ENCODE peak calls at places on chromosomes 16 and 17, in eight cellular contexts. One of them, this sample, is unnamed.

GRCh38 chr16:8511464-8511863 is 78.8 kb downstream of the TMEM114 start:
- DNase-seq in DND-41: no peak
- DNase-seq in cardiac muscle cell: no peak
- DNase-seq in GM23338: no peak
- DNase-seq in heart right ventricle: no peak
- DNase-seq in uterus: no peak
- DNase-seq in ascending aorta: no peak
- DNase-seq in colonic mucosa: no peak
- DNase-seq in this sample: no peak

GRCh38 chr17:13539421-13539820 is 62.3 kb downstream of the HS3ST3A1 start:
- DNase-seq in DND-41: no peak
- DNase-seq in cardiac muscle cell: no peak
- DNase-seq in GM23338: no peak
- DNase-seq in heart right ventricle: no peak
- DNase-seq in uterus: no peak
- DNase-seq in ascending aorta: no peak
- DNase-seq in colonic mucosa: no peak
- DNase-seq in this sample: no peak

GRCh38 chr16:30663820-30664528 is 5.7 kb downstream of the FBRS start:
- DNase-seq in DND-41: no peak
- DNase-seq in cardiac muscle cell: no peak
- DNase-seq in GM23338: no peak
- DNase-seq in heart right ventricle: no peak
- DNase-seq in uterus: no peak
- DNase-seq in ascending aorta: no peak
- DNase-seq in colonic mucosa: no peak
- DNase-seq in this sample: no peak

GRCh38 chr16:4529085-4530060 is 9.2 kb downstream of the CDIP1 start:
- DNase-seq in DND-41: no peak
- DNase-seq in cardiac muscle cell: peak
- DNase-seq in GM23338: peak
- DNase-seq in heart right ventricle: no peak
- DNase-seq in uterus: no peak
- DNase-seq in ascending aorta: no peak
- DNase-seq in colonic mucosa: no peak
- DNase-seq in this sample: no peak

GRCh38 chr17:79794659-79795511 is 2.0 kb downstream of the CBX8 start:
- DNase-seq in DND-41: no peak
- DNase-seq in cardiac muscle cell: no peak
- DNase-seq in GM23338: peak
- DNase-seq in heart right ventricle: no peak
- DNase-seq in uterus: no peak
- DNase-seq in ascending aorta: no peak
- DNase-seq in colonic mucosa: no peak
- DNase-seq in this sample: no peak

GRCh38 chr16:27444015-27444414 is 42.0 kb downstream of the IL21R start:
- DNase-seq in DND-41: no peak
- DNase-seq in cardiac muscle cell: peak
- DNase-seq in GM23338: no peak
- DNase-seq in heart right ventricle: no peak
- DNase-seq in uterus: no peak
- DNase-seq in ascending aorta: no peak
- DNase-seq in colonic mucosa: no peak
- DNase-seq in this sample: peak

GRCh38 chr17:10177921-10178788 is 20.3 kb downstream of the GAS7 start:
- DNase-seq in DND-41: no peak
- DNase-seq in cardiac muscle cell: peak
- DNase-seq in GM23338: peak
- DNase-seq in heart right ventricle: no peak
- DNase-seq in uterus: no peak
- DNase-seq in ascending aorta: no peak
- DNase-seq in colonic mucosa: no peak
- DNase-seq in this sample: no peak

GRCh38 chr17:81339502-81340296 is 44.6 kb upstream of the SLC38A10 start:
- DNase-seq in DND-41: no peak
- DNase-seq in cardiac muscle cell: no peak
- DNase-seq in GM23338: no peak
- DNase-seq in heart right ventricle: no peak
- DNase-seq in uterus: no peak
- DNase-seq in ascending aorta: no peak
- DNase-seq in colonic mucosa: peak
- DNase-seq in this sample: no peak

GRCh38 chr16:13289515-13289914 is 388.1 kb downstream of the SHISA9 start:
- DNase-seq in DND-41: no peak
- DNase-seq in cardiac muscle cell: no peak
- DNase-seq in GM23338: no peak
- DNase-seq in heart right ventricle: no peak
- DNase-seq in uterus: no peak
- DNase-seq in ascending aorta: no peak
- DNase-seq in colonic mucosa: no peak
- DNase-seq in this sample: no peak

GRCh38 chr16:62079236-62079635 is 43.0 kb upstream of the CDH8 start:
- DNase-seq in DND-41: no peak
- DNase-seq in cardiac muscle cell: no peak
- DNase-seq in GM23338: no peak
- DNase-seq in heart right ventricle: no peak
- DNase-seq in uterus: no peak
- DNase-seq in ascending aorta: no peak
- DNase-seq in colonic mucosa: no peak
- DNase-seq in this sample: no peak

GRCh38 chr16:62077998-62078397 is 41.8 kb upstream of the CDH8 start:
- DNase-seq in DND-41: no peak
- DNase-seq in cardiac muscle cell: no peak
- DNase-seq in GM23338: peak
- DNase-seq in heart right ventricle: no peak
- DNase-seq in uterus: no peak
- DNase-seq in ascending aorta: no peak
- DNase-seq in colonic mucosa: no peak
- DNase-seq in this sample: no peak
- TF ChIP-seq CTCF in DND-41: peak
- TF ChIP-seq CTCF in cardiac muscle cell: no peak
- TF ChIP-seq CTCF in GM23338: peak
- TF ChIP-seq CTCF in heart right ventricle: no peak
- TF ChIP-seq CTCF in uterus: no peak
- TF ChIP-seq CTCF in ascending aorta: no peak
- TF ChIP-seq CTCF in colonic mucosa: no peak
- TF ChIP-seq CTCF in this sample: no peak

GRCh38 chr16:81444448-81445121 is at the start of gene CMIP:
- DNase-seq in DND-41: peak
- DNase-seq in cardiac muscle cell: peak
- DNase-seq in GM23338: peak
- DNase-seq in heart right ventricle: peak
- DNase-seq in uterus: peak
- DNase-seq in ascending aorta: no peak
- DNase-seq in colonic mucosa: peak
- DNase-seq in this sample: peak

GRCh38 chr16:81442909-81443687 is 1.5 kb upstream of the CMIP start:
- DNase-seq in DND-41: no peak
- DNase-seq in cardiac muscle cell: peak
- DNase-seq in GM23338: no peak
- DNase-seq in heart right ventricle: no peak
- DNase-seq in uterus: no peak
- DNase-seq in ascending aorta: no peak
- DNase-seq in colonic mucosa: no peak
- DNase-seq in this sample: no peak

GRCh38 chr16:81443688-81444447 is 740 bp upstream of the CMIP start:
- DNase-seq in DND-41: no peak
- DNase-seq in cardiac muscle cell: no peak
- DNase-seq in GM23338: peak
- DNase-seq in heart right ventricle: peak
- DNase-seq in uterus: peak
- DNase-seq in ascending aorta: no peak
- DNase-seq in colonic mucosa: peak
- DNase-seq in this sample: no peak

GRCh38 chr16:81440888-81441663 is 3.5 kb upstream of the CMIP start:
- DNase-seq in DND-41: no peak
- DNase-seq in cardiac muscle cell: no peak
- DNase-seq in GM23338: no peak
- DNase-seq in heart right ventricle: no peak
- DNase-seq in uterus: no peak
- DNase-seq in ascending aorta: no peak
- DNase-seq in colonic mucosa: no peak
- DNase-seq in this sample: no peak

DNA sequence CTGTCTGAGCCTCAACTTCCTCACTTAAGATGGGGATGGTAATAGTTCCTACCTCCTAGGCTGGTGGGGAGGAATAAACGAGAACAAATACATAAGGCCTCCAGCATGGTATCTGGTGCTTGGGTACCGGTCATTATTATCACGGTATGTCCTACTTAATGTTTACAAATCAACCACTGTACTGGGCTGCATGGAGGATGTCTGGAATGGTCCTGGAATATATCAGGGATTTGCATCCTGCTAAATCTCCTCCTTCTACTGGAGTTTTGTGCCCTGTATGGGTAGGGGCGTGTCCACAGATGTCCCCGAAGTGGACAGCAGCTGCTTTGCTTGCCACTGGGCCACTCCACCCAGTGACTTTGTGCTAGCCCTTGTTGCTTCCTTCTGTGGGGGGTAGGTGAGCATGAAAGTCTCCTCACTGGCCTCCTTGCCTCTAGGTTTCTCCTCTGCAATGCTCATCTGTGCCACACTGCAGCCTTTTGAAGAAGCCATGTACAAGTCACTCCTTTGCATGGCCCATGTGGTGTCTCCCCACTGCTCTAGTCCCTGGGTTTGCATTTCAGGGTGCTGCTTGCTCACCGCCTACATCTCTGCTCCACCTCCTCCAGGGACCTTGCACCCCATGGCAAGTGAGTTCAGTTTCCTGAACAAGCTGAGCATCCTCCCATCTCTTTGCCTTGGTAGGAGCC is 2.2 kb upstream of the CMIP start:
- DNase-seq in DND-41: no peak
- DNase-seq in cardiac muscle cell: no peak
- DNase-seq in GM23338: no peak
- DNase-seq in heart right ventricle: no peak
- DNase-seq in uterus: no peak
- DNase-seq in ascending aorta: no peak
- DNase-seq in colonic mucosa: no peak
- DNase-seq in this sample: no peak
- H3K27ac ChIP-seq in DND-41: no peak
- H3K27ac ChIP-seq in cardiac muscle cell: no peak
- H3K27ac ChIP-seq in GM23338: no peak
- H3K27ac ChIP-seq in heart right ventricle: no peak
- H3K27ac ChIP-seq in uterus: no peak
- H3K27ac ChIP-seq in ascending aorta: no peak
- H3K27ac ChIP-seq in colonic mucosa: no peak
- H3K27ac ChIP-seq in this sample: no peak

GRCh38 chr16:878071-878784 is 77.7 kb upstream of the GNG13 start:
- DNase-seq in DND-41: no peak
- DNase-seq in cardiac muscle cell: no peak
- DNase-seq in GM23338: peak
- DNase-seq in heart right ventricle: no peak
- DNase-seq in uterus: no peak
- DNase-seq in ascending aorta: no peak
- DNase-seq in colonic mucosa: no peak
- DNase-seq in this sample: no peak
- H3K4me3 ChIP-seq in DND-41: no peak
- H3K4me3 ChIP-seq in cardiac muscle cell: no peak
- H3K4me3 ChIP-seq in GM23338: no peak
- H3K4me3 ChIP-seq in heart right ventricle: no peak
- H3K4me3 ChIP-seq in uterus: no peak
- H3K4me3 ChIP-seq in ascending aorta: no peak
- H3K4me3 ChIP-seq in colonic mucosa: no peak
- H3K4me3 ChIP-seq in this sample: no peak

DNA sequence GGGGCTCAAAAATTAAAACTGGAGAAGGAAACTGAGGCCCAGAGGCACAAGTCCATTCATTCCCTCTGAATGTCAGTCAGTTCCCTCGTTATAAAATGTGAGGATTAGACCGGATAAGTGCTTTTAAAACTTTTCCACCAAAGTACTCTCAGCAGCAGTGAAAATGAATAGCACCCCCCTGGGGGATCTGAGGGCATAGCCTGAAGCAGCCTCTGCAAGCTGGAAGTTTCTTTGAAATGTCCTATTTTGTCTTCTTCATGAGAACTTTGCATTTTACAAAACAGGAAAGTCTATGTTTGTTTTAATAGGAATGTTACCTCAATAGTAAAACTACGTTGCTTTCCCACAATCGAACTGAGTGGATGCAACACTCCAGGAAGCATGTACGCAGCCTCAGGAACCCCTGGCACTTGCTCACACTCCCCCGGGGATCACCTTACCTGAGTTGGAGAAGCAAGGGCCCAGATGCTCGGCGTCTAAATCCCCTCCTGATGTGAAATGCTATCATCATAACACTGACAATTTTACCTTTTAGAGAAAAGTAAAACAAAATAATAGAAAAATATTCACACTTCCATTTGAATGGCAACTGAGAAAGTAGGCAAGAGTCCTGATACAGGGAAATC is 272.9 kb downstream of the CEP112 start:
- DNase-seq in DND-41: no peak
- DNase-seq in cardiac muscle cell: peak
- DNase-seq in GM23338: peak
- DNase-seq in heart right ventricle: no peak
- DNase-seq in uterus: no peak
- DNase-seq in ascending aorta: no peak
- DNase-seq in colonic mucosa: no peak
- DNase-seq in this sample: no peak
- TF ChIP-seq CTCF in DND-41: no peak
- TF ChIP-seq CTCF in cardiac muscle cell: peak
- TF ChIP-seq CTCF in GM23338: peak
- TF ChIP-seq CTCF in heart right ventricle: peak
- TF ChIP-seq CTCF in uterus: peak
- TF ChIP-seq CTCF in ascending aorta: no peak
- TF ChIP-seq CTCF in colonic mucosa: no peak
- TF ChIP-seq CTCF in this sample: no peak

This sample was measured in coronary artery.